ENCODE peak calls at places on chromosomes 5 and 9, in nine cellular contexts. One of them, this sample, is unnamed.

GRCh38 chr9:10238087-10238486 is 374.7 kb downstream of the PTPRD start:
- DNase-seq in T-helper 9 cell: no peak
- DNase-seq in A549: no peak
- DNase-seq in DMS153: no peak
- DNase-seq in hippocampal formation: no peak
- DNase-seq in NCI-H187: no peak
- DNase-seq in ovary: no peak
- DNase-seq in nephron progenitor cell: no peak
- DNase-seq in activated CD4-positive, alpha-beta T cell treated with anti-CD3 and anti-CD28 coated beads, Interleukin-2, amount 10 ng/mL, durations not matched to agents 7 days and 5 days: no peak
- DNase-seq in this sample: no peak

GRCh38 chr5:103122242-103122641 is 2.1 kb downstream of the PPIP5K2 start:
- DNase-seq in activated CD4-positive, alpha-beta T cell treated with anti-CD3 and anti-CD28 coated beads, Interleukin-2, amount 10 ng/mL, durations not matched to agents 7 days and 5 days: no peak
- DNase-seq in DMS153: no peak
- DNase-seq in T-helper 9 cell: no peak
- DNase-seq in A549: no peak
- DNase-seq in ovary: no peak
- DNase-seq in nephron progenitor cell: no peak
- DNase-seq in hippocampal formation: no peak
- DNase-seq in NCI-H187: no peak
- DNase-seq in this sample: no peak

GRCh38 chr5:72108200-72109050 is 1.1 kb downstream of the MAP1B start:
- DNase-seq in activated CD4-positive, alpha-beta T cell treated with anti-CD3 and anti-CD28 coated beads, Interleukin-2, amount 10 ng/mL, durations not matched to agents 7 days and 5 days: peak
- DNase-seq in hippocampal formation: peak
- DNase-seq in T-helper 9 cell: no peak
- DNase-seq in nephron progenitor cell: peak
- DNase-seq in A549: peak
- DNase-seq in ovary: peak
- DNase-seq in NCI-H187: peak
- DNase-seq in DMS153: peak
- DNase-seq in this sample: no peak

GRCh38 chr9:113464286-113464660 is 746 bp downstream of the RGS3 start:
- DNase-seq in activated CD4-positive, alpha-beta T cell treated with anti-CD3 and anti-CD28 coated beads, Interleukin-2, amount 10 ng/mL, durations not matched to agents 7 days and 5 days: no peak
- DNase-seq in A549: no peak
- DNase-seq in NCI-H187: no peak
- DNase-seq in nephron progenitor cell: no peak
- DNase-seq in DMS153: no peak
- DNase-seq in T-helper 9 cell: no peak
- DNase-seq in hippocampal formation: no peak
- DNase-seq in ovary: no peak
- DNase-seq in this sample: no peak

GRCh38 chr5:96530901-96531300 is 97.9 kb upstream of the PCSK1 start:
- DNase-seq in ovary: no peak
- DNase-seq in T-helper 9 cell: no peak
- DNase-seq in nephron progenitor cell: no peak
- DNase-seq in activated CD4-positive, alpha-beta T cell treated with anti-CD3 and anti-CD28 coated beads, Interleukin-2, amount 10 ng/mL, durations not matched to agents 7 days and 5 days: no peak
- DNase-seq in hippocampal formation: no peak
- DNase-seq in DMS153: no peak
- DNase-seq in NCI-H187: no peak
- DNase-seq in A549: no peak
- DNase-seq in this sample: no peak

GRCh38 chr9:2623046-2623865 is 1.7 kb downstream of the VLDLR start:
- DNase-seq in DMS153: peak
- DNase-seq in hippocampal formation: peak
- DNase-seq in T-helper 9 cell: no peak
- DNase-seq in NCI-H187: no peak
- DNase-seq in activated CD4-positive, alpha-beta T cell treated with anti-CD3 and anti-CD28 coated beads, Interleukin-2, amount 10 ng/mL, durations not matched to agents 7 days and 5 days: no peak
- DNase-seq in nephron progenitor cell: peak
- DNase-seq in ovary: peak
- DNase-seq in A549: peak
- DNase-seq in this sample: no peak

GRCh38 chr5:30698217-30698616 is 495.3 kb upstream of the CDH6 start:
- DNase-seq in A549: no peak
- DNase-seq in activated CD4-positive, alpha-beta T cell treated with anti-CD3 and anti-CD28 coated beads, Interleukin-2, amount 10 ng/mL, durations not matched to agents 7 days and 5 days: no peak
- DNase-seq in nephron progenitor cell: no peak
- DNase-seq in hippocampal formation: no peak
- DNase-seq in DMS153: no peak
- DNase-seq in NCI-H187: no peak
- DNase-seq in T-helper 9 cell: no peak
- DNase-seq in ovary: no peak
- DNase-seq in this sample: no peak

GRCh38 chr5:148401604-148402003 is 17.8 kb downstream of the FBXO38 start:
- DNase-seq in nephron progenitor cell: no peak
- DNase-seq in activated CD4-positive, alpha-beta T cell treated with anti-CD3 and anti-CD28 coated beads, Interleukin-2, amount 10 ng/mL, durations not matched to agents 7 days and 5 days: no peak
- DNase-seq in T-helper 9 cell: no peak
- DNase-seq in hippocampal formation: no peak
- DNase-seq in NCI-H187: no peak
- DNase-seq in DMS153: no peak
- DNase-seq in ovary: no peak
- DNase-seq in A549: no peak
- DNase-seq in this sample: no peak

GRCh38 chr5:122195784-122196394 is 66.5 kb downstream of the ZNF474 start:
- DNase-seq in nephron progenitor cell: peak
- DNase-seq in hippocampal formation: peak
- DNase-seq in A549: peak
- DNase-seq in activated CD4-positive, alpha-beta T cell treated with anti-CD3 and anti-CD28 coated beads, Interleukin-2, amount 10 ng/mL, durations not matched to agents 7 days and 5 days: no peak
- DNase-seq in ovary: no peak
- DNase-seq in NCI-H187: peak
- DNase-seq in T-helper 9 cell: no peak
- DNase-seq in DMS153: peak
- DNase-seq in this sample: peak

GRCh38 chr9:84001621-84002020 is 21.0 kb downstream of the RMI1 start:
- DNase-seq in nephron progenitor cell: no peak
- DNase-seq in DMS153: no peak
- DNase-seq in T-helper 9 cell: no peak
- DNase-seq in NCI-H187: no peak
- DNase-seq in hippocampal formation: no peak
- DNase-seq in ovary: no peak
- DNase-seq in activated CD4-positive, alpha-beta T cell treated with anti-CD3 and anti-CD28 coated beads, Interleukin-2, amount 10 ng/mL, durations not matched to agents 7 days and 5 days: no peak
- DNase-seq in A549: no peak
- DNase-seq in this sample: no peak